ENCODE peak calls at places on chromosome 10, in nine cellular contexts. W, C, X, S, F, B, Q, E and A are unnamed samples.
A peak's percentile ranks its signal among the peaks of the same experiment; 100 is the strongest.

GRCh38 chr10:48625013-48625412 is 20.1 kb upstream of the ARHGAP22 start:
- DNase-seq in X (no peak), W (no peak), E (peak; percentile 41), C (peak; percentile 75), F (no peak), B (no peak), S (no peak), Q (no peak), A (no peak)

GRCh38 chr10:1420663-1421362 is 316.5 kb downstream of the ADARB2 start:
- DNase-seq in W (peak; percentile 81), S (no peak), F (no peak), C (peak; percentile 9), Q (peak; percentile 66), B (peak; percentile 76), E (no peak), X (no peak), A (no peak)

GRCh38 chr10:90983940-90984549 is 63.2 kb upstream of the ANKRD1 start:
- DNase-seq in S (no peak), B (no peak), C (no peak), X (no peak), E (no peak), F (no peak), W (no peak), Q (no peak), A (no peak)

GRCh38 chr10:132291826-132292225 is 15.9 kb downstream of the STK32C start:
- DNase-seq in S (peak; percentile 23), Q (no peak), W (no peak), F (no peak), C (no peak), B (no peak), E (no peak), X (no peak), A (no peak)

GRCh38 chr10:113566888-113567287 is 14.0 kb downstream of the HABP2 start:
- DNase-seq in E (no peak), S (no peak), W (no peak), F (no peak), X (no peak), Q (no peak), B (no peak), C (no peak), A (no peak)

GRCh38 chr10:68828833-68829232 is 1.5 kb downstream of the STOX1 start:
- DNase-seq in W (no peak), Q (no peak), E (no peak), X (no peak), C (no peak), B (no peak), S (no peak), F (no peak), A (no peak)

GRCh38 chr10:14409247-14409646 is 78.5 kb upstream of the FRMD4A start:
- DNase-seq in F (no peak), X (no peak), W (no peak), E (no peak), B (no peak), Q (no peak), C (no peak), S (no peak), A (no peak)

GRCh38 chr10:26887611-26888215 is 27.0 kb upstream of the ABI1 start:
- DNase-seq in C (peak; percentile 50), W (no peak), E (peak; percentile 4), F (no peak), B (no peak), S (no peak), X (no peak), Q (no peak), A (no peak)

GRCh38 chr10:436013-436697 is 253.3 kb downstream of the DIP2C start:
- DNase-seq in C (no peak), X (no peak), E (no peak), W (no peak), Q (no peak), S (no peak), F (no peak), B (no peak), A (no peak)

GRCh38 chr10:48454302-48455054 is 148.0 kb downstream of the MAPK8 start:
- DNase-seq in E (no peak), X (no peak), W (peak; percentile 56), F (no peak), C (no peak), B (no peak), Q (no peak), S (no peak), A (no peak)

GRCh38 chr10:70272925-70273316 is 10.9 kb downstream of the NPFFR1 start:
- DNase-seq in C (peak; percentile 44), S (no peak), B (peak; percentile 64), W (no peak), Q (no peak), X (no peak), F (no peak), E (no peak), A (no peak)

GRCh38 chr10:3169738-3170137 is 2.8 kb downstream of the PITRM1 start:
- DNase-seq in W (no peak), B (no peak), S (no peak), E (no peak), F (no peak), C (no peak), Q (no peak), X (no peak), A (no peak)

GRCh38 chr10:71964669-71965515 is 697 bp downstream of the CHST3 start:
- DNase-seq in X (peak; percentile 65), Q (peak; percentile 60), S (peak; percentile 89), W (peak; percentile 63), F (no peak), B (no peak), E (peak; percentile 83), C (peak; percentile 84), A (no peak)

GRCh38 chr10:97766106-97766810 is 5.5 kb downstream of the SFRP5 start:
- DNase-seq in W (no peak), X (no peak), Q (no peak), E (no peak), F (no peak), S (no peak), C (peak; percentile 9), B (no peak), A (no peak)

GRCh38 chr10:101453318-101453717 is 99.4 kb downstream of the BTRC start:
- DNase-seq in C (no peak), F (no peak), Q (no peak), W (no peak), E (no peak), S (no peak), X (no peak), B (no peak), A (no peak)

GRCh38 chr10:91367127-91367531 is 43.0 kb upstream of the HECTD2 start:
- DNase-seq in W (no peak), X (no peak), F (no peak), S (no peak), E (no peak), C (no peak), Q (no peak), B (no peak), A (no peak)

GRCh38 chr10:31261502-31262311 is 57.3 kb upstream of the ZEB1 start:
- DNase-seq in F (peak; percentile 28), Q (no peak), W (no peak), B (no peak), C (peak; percentile 88), X (no peak), S (no peak), E (peak; percentile 87), A (peak; percentile 78)

GRCh38 chr10:4183761-4184261 is 398.8 kb upstream of the KLF6 start:
- DNase-seq in B (no peak), X (no peak), Q (no peak), F (peak; percentile 73), W (no peak), E (peak; percentile 28), S (no peak), C (peak; percentile 72), A (no peak)

GRCh38 chr10:116861796-116862195 is 12.5 kb downstream of the ENO4 start:
- DNase-seq in X (no peak), S (no peak), C (no peak), W (no peak), F (no peak), B (no peak), E (no peak), Q (no peak), A (no peak)

GRCh38 chr10:67520924-67521520 is 175.0 kb downstream of the CTNNA3 start:
- DNase-seq in S (no peak), C (peak; percentile 77), Q (peak; percentile 35), W (no peak), B (no peak), X (no peak), E (peak; percentile 48), F (peak; percentile 40), A (peak; percentile 16)
- TF ChIP-seq CTCF in S (peak; percentile 78), C (peak; percentile 71), Q (peak; percentile 62), W (no peak), B (peak; percentile 76), X (peak; percentile 74), E (peak; percentile 88), F (peak; percentile 86), A (peak; percentile 73)

DNA sequence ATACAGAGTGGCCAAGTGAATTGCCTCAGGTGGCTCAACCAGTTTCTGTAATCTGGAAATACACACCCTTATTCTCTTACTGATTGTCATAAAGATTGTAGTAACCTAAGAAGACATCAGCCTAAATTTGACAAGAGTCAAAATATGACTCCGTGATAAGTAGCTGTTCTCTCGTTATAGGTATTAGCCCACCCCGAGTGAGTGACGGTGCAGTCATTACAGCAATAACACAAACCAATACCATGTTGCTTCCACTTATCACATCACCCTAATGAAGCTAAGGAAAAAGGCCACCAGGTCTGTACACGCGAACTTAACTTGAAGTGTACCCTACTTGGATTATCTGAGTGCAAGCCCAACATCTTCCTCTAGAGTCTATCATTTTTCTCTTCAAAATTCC is 23.3 kb downstream of the PIK3AP1 start:
- DNase-seq in Q (no peak), E (no peak), W (no peak), X (no peak), S (no peak), B (peak; percentile 44), F (no peak), C (no peak), A (no peak)
- H3K4me3 ChIP-seq in Q (no peak overlapping the region), E (no peak overlapping the region), W (no peak overlapping the region), X (no peak overlapping the region), S (no peak overlapping the region), B (peak overlapping the region; percentile 43), F (no peak overlapping the region), C (no peak overlapping the region), A (no peak overlapping the region)

GRCh38 chr10:6678211-6678803 is 98.2 kb upstream of the PRKCQ start:
- DNase-seq in E (peak; percentile 23), C (peak; percentile 49), X (peak; percentile 37), F (no peak), S (no peak), B (no peak), Q (peak; percentile 14), W (peak; percentile 56), A (no peak)
- TF ChIP-seq CTCF in E (peak; percentile 79), C (peak; percentile 63), X (peak; percentile 72), F (peak; percentile 78), S (peak; percentile 58), B (peak; percentile 77), Q (peak; percentile 58), W (no peak), A (peak; percentile 64)

DNA sequence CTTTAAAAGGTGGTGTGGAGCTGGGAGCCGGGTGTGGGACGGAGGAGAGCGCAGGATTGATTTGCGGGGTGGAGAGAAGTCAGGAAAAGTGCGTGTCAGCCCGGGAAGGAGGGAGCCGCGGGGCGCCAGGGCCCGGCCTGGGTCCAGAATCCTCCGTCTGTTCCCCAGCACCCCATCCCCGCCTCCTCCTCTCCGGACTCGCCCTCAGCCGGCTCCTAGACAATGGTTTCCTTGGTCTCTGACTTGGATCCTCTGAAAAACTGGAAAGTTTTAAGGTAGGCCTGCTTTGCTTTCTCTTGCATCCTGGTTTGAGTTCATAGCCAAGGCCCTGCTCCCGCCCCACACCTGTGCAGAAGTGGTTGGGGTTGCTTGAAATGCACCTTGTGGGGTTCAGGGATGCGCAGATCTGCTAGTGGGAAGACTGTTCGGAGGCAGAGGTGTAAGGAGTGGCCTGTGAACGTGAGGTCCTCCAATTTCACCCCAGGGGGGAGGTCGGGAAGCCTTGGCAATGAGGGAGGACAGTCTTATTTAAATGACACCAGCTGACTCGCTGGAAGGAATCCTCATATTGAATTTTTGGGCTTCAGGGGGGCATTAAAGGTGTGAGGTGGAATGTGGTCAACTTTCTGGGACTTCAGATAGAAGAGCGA is 219.0 kb upstream of the CELF2 start:
- DNase-seq in Q (no peak), W (no peak), S (peak; percentile 60), C (no peak), F (no peak), E (no peak), X (peak; percentile 20), B (no peak), A (no peak)
- H3K4me3 ChIP-seq in Q (peak overlapping the region; percentile 12), W (peak overlapping the region; percentile 8), S (peak overlapping the region; percentile 29), C (no peak overlapping the region), F (no peak overlapping the region), E (no peak overlapping the region), X (peak overlapping the region; percentile 48), B (no peak overlapping the region), A (no peak overlapping the region)